ENCODE peak calls at places on chromosome 9, in nine cellular contexts. One of them, this sample, is unnamed.

GRCh38 chr9:82418334-82418733 is 429.8 kb downstream of the SPATA31D1 start:
- DNase-seq in omental fat pad: no peak
- DNase-seq in GM20000: no peak
- DNase-seq in endothelial cell: no peak
- DNase-seq in heart right ventricle: no peak
- DNase-seq in B cell: no peak
- DNase-seq in HFFc6: no peak
- DNase-seq in OCI-LY7: no peak
- DNase-seq in CD8-positive, alpha-beta T cell: no peak
- DNase-seq in this sample: no peak

GRCh38 chr9:80867731-80868130 is 821.6 kb downstream of the TLE1 start:
- DNase-seq in endothelial cell: no peak
- DNase-seq in CD8-positive, alpha-beta T cell: no peak
- DNase-seq in HFFc6: no peak
- DNase-seq in OCI-LY7: no peak
- DNase-seq in B cell: no peak
- DNase-seq in omental fat pad: no peak
- DNase-seq in heart right ventricle: no peak
- DNase-seq in GM20000: no peak
- DNase-seq in this sample: no peak

GRCh38 chr9:114662081-114662989 is 4.7 kb upstream of the TEX53 start:
- DNase-seq in OCI-LY7: peak
- DNase-seq in heart right ventricle: no peak
- DNase-seq in HFFc6: no peak
- DNase-seq in GM20000: peak
- DNase-seq in endothelial cell: peak
- DNase-seq in B cell: peak
- DNase-seq in omental fat pad: no peak
- DNase-seq in CD8-positive, alpha-beta T cell: peak
- DNase-seq in this sample: peak

GRCh38 chr9:126519660-126520425 is 93.9 kb upstream of the LMX1B start:
- DNase-seq in OCI-LY7: no peak
- DNase-seq in omental fat pad: no peak
- DNase-seq in heart right ventricle: no peak
- DNase-seq in HFFc6: no peak
- DNase-seq in endothelial cell: no peak
- DNase-seq in CD8-positive, alpha-beta T cell: no peak
- DNase-seq in B cell: no peak
- DNase-seq in GM20000: no peak
- DNase-seq in this sample: no peak

GRCh38 chr9:26802921-26803320 is 89.7 kb downstream of the CAAP1 start:
- DNase-seq in GM20000: no peak
- DNase-seq in CD8-positive, alpha-beta T cell: no peak
- DNase-seq in endothelial cell: no peak
- DNase-seq in B cell: no peak
- DNase-seq in omental fat pad: no peak
- DNase-seq in HFFc6: no peak
- DNase-seq in heart right ventricle: no peak
- DNase-seq in OCI-LY7: no peak
- DNase-seq in this sample: no peak

GRCh38 chr9:20335668-20336332 is 286.5 kb downstream of the MLLT3 start:
- DNase-seq in B cell: no peak
- DNase-seq in CD8-positive, alpha-beta T cell: no peak
- DNase-seq in heart right ventricle: no peak
- DNase-seq in OCI-LY7: no peak
- DNase-seq in omental fat pad: no peak
- DNase-seq in HFFc6: no peak
- DNase-seq in GM20000: no peak
- DNase-seq in endothelial cell: no peak
- DNase-seq in this sample: no peak

GRCh38 chr9:95048225-95049087 is 269.1 kb downstream of the FANCC start:
- DNase-seq in OCI-LY7: no peak
- DNase-seq in omental fat pad: no peak
- DNase-seq in heart right ventricle: peak
- DNase-seq in GM20000: peak
- DNase-seq in endothelial cell: peak
- DNase-seq in CD8-positive, alpha-beta T cell: peak
- DNase-seq in B cell: peak
- DNase-seq in HFFc6: no peak
- DNase-seq in this sample: peak

GRCh38 chr9:19769213-19769612 is 19.6 kb downstream of the SLC24A2 start:
- DNase-seq in OCI-LY7: no peak
- DNase-seq in B cell: no peak
- DNase-seq in endothelial cell: no peak
- DNase-seq in omental fat pad: no peak
- DNase-seq in HFFc6: no peak
- DNase-seq in GM20000: no peak
- DNase-seq in heart right ventricle: no peak
- DNase-seq in CD8-positive, alpha-beta T cell: no peak
- DNase-seq in this sample: no peak

GRCh38 chr9:113572076-113572861 is 108.7 kb downstream of the RGS3 start:
- DNase-seq in heart right ventricle: no peak
- DNase-seq in CD8-positive, alpha-beta T cell: no peak
- DNase-seq in HFFc6: no peak
- DNase-seq in endothelial cell: no peak
- DNase-seq in OCI-LY7: no peak
- DNase-seq in B cell: no peak
- DNase-seq in omental fat pad: peak
- DNase-seq in GM20000: no peak
- DNase-seq in this sample: no peak

GRCh38 chr9:118295413-118295812 is 591.2 kb downstream of the TLR4 start:
- DNase-seq in endothelial cell: no peak
- DNase-seq in B cell: no peak
- DNase-seq in heart right ventricle: no peak
- DNase-seq in omental fat pad: no peak
- DNase-seq in OCI-LY7: no peak
- DNase-seq in CD8-positive, alpha-beta T cell: no peak
- DNase-seq in GM20000: no peak
- DNase-seq in HFFc6: no peak
- DNase-seq in this sample: no peak

GRCh38 chr9:18051638-18052037 is 422.3 kb upstream of the ADAMTSL1 start:
- DNase-seq in OCI-LY7: no peak
- DNase-seq in heart right ventricle: no peak
- DNase-seq in CD8-positive, alpha-beta T cell: no peak
- DNase-seq in HFFc6: no peak
- DNase-seq in omental fat pad: no peak
- DNase-seq in B cell: no peak
- DNase-seq in GM20000: no peak
- DNase-seq in endothelial cell: no peak
- DNase-seq in this sample: no peak

GRCh38 chr9:87853289-87853688 is 29.4 kb upstream of the SPATA31E1 start:
- DNase-seq in GM20000: no peak
- DNase-seq in HFFc6: no peak
- DNase-seq in omental fat pad: no peak
- DNase-seq in B cell: no peak
- DNase-seq in endothelial cell: no peak
- DNase-seq in CD8-positive, alpha-beta T cell: no peak
- DNase-seq in heart right ventricle: no peak
- DNase-seq in OCI-LY7: no peak
- DNase-seq in this sample: no peak

GRCh38 chr9:81673310-81673709 is 16.0 kb downstream of the TLE1 start:
- DNase-seq in B cell: no peak
- DNase-seq in heart right ventricle: no peak
- DNase-seq in GM20000: no peak
- DNase-seq in HFFc6: no peak
- DNase-seq in OCI-LY7: no peak
- DNase-seq in endothelial cell: no peak
- DNase-seq in CD8-positive, alpha-beta T cell: no peak
- DNase-seq in omental fat pad: no peak
- DNase-seq in this sample: no peak

GRCh38 chr9:115291841-115292240 is 173.9 kb upstream of the TNC start:
- DNase-seq in heart right ventricle: no peak
- DNase-seq in OCI-LY7: no peak
- DNase-seq in B cell: no peak
- DNase-seq in HFFc6: peak
- DNase-seq in omental fat pad: no peak
- DNase-seq in CD8-positive, alpha-beta T cell: no peak
- DNase-seq in GM20000: no peak
- DNase-seq in endothelial cell: no peak
- DNase-seq in this sample: no peak

DNA sequence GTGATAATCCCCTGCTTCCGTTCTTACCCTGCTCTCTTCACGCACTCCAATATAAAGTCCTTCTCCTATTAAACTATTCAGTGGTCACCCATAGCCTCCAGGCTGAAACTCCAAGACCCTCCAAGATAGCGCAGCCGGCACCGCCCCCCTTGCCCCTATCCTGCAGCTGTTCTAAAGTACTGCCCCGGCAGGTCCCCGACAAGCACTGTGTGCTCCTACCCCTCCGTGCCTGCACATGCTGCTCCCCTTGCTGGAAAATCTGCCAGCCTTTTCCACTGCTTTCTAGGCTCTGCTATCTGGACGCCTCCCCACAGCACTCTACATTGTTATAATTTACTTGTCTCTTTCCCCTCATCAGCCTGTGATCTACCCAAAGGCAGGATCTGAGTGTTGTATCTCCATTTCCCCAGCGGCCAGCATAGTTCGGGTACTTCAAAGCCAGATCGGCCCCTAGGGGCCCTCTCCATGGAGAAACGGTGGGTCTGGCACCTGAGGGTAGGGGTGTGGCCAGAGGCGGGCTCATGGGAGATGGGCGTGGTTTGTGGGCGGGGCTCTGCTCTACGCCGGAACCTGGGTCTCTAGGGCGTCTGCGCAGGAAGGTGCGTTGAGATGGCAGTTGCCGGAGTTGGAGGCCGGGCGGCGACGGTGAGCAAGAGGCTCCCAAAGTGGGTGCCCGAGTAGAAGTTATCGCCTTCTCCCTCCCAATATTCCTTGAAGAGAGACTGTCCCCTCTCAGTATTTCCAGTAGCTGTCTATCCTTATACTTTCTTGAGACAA is 83.5 kb upstream of the RUSC2 start:
- DNase-seq in B cell: no peak
- DNase-seq in GM20000: no peak
- DNase-seq in HFFc6: no peak
- DNase-seq in CD8-positive, alpha-beta T cell: no peak
- DNase-seq in endothelial cell: peak
- DNase-seq in OCI-LY7: no peak
- DNase-seq in omental fat pad: no peak
- DNase-seq in heart right ventricle: peak
- DNase-seq in this sample: no peak
- TF ChIP-seq CTCF in B cell: no peak
- TF ChIP-seq CTCF in GM20000: no peak
- TF ChIP-seq CTCF in HFFc6: no peak
- TF ChIP-seq CTCF in CD8-positive, alpha-beta T cell: no peak
- TF ChIP-seq CTCF in endothelial cell: no peak
- TF ChIP-seq CTCF in OCI-LY7: no peak
- TF ChIP-seq CTCF in omental fat pad: no peak
- TF ChIP-seq CTCF in heart right ventricle: no peak
- TF ChIP-seq CTCF in this sample: no peak

DNA sequence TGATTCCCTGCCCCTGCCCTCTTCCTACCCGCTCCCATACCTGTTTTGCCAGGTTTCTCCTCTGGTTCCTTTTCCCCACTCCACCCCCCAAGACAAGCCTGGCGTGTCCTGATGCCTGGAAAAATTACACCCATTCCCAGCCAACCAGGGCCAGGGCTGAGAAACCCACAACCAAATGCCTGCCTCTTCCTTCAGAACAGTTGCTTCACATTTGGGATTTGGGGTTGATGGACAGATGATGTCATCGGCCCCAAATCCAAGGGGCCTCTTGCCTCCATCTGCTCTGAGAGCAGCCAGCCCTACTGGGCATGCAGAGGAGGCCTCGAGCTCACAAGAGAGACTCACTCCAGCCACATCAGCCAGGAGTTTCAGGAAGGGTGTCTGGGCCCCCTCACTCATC is 8.8 kb upstream of the NEK6 start:
- DNase-seq in endothelial cell: no peak
- DNase-seq in OCI-LY7: no peak
- DNase-seq in HFFc6: no peak
- DNase-seq in heart right ventricle: no peak
- DNase-seq in CD8-positive, alpha-beta T cell: no peak
- DNase-seq in GM20000: no peak
- DNase-seq in omental fat pad: no peak
- DNase-seq in B cell: no peak
- DNase-seq in this sample: no peak
- TF ChIP-seq CTCF in endothelial cell: no peak
- TF ChIP-seq CTCF in OCI-LY7: no peak
- TF ChIP-seq CTCF in HFFc6: no peak
- TF ChIP-seq CTCF in heart right ventricle: no peak
- TF ChIP-seq CTCF in CD8-positive, alpha-beta T cell: no peak
- TF ChIP-seq CTCF in GM20000: no peak
- TF ChIP-seq CTCF in omental fat pad: no peak
- TF ChIP-seq CTCF in B cell: no peak
- TF ChIP-seq CTCF in this sample: no peak

DNA sequence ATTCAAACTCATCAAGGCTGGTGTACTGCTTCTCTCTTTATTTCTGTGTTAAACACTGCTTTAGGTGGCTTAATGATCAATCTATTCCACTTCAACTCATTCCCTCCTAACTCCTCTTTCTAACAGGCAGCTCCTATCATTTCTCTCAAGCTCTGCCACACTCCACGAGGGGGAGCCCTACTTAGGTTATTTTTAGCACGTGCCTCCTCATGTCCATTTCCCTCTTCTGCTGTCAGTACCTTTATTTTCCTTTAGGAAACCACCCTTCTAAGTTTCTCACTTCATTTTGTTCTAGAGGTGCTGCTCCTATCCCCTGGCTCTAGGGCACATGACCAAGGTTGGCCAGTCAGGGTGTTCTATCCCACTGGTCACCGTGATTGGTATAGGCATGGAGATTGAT is 6.7 kb upstream of the BRINP1 start:
- DNase-seq in HFFc6: peak
- DNase-seq in GM20000: no peak
- DNase-seq in endothelial cell: peak
- DNase-seq in CD8-positive, alpha-beta T cell: no peak
- DNase-seq in B cell: no peak
- DNase-seq in omental fat pad: no peak
- DNase-seq in heart right ventricle: no peak
- DNase-seq in OCI-LY7: peak
- DNase-seq in this sample: no peak
- TF ChIP-seq CTCF in HFFc6: peak
- TF ChIP-seq CTCF in GM20000: no peak
- TF ChIP-seq CTCF in endothelial cell: peak
- TF ChIP-seq CTCF in CD8-positive, alpha-beta T cell: no peak
- TF ChIP-seq CTCF in B cell: no peak
- TF ChIP-seq CTCF in omental fat pad: no peak
- TF ChIP-seq CTCF in heart right ventricle: peak
- TF ChIP-seq CTCF in OCI-LY7: peak
- TF ChIP-seq CTCF in this sample: no peak

DNA sequence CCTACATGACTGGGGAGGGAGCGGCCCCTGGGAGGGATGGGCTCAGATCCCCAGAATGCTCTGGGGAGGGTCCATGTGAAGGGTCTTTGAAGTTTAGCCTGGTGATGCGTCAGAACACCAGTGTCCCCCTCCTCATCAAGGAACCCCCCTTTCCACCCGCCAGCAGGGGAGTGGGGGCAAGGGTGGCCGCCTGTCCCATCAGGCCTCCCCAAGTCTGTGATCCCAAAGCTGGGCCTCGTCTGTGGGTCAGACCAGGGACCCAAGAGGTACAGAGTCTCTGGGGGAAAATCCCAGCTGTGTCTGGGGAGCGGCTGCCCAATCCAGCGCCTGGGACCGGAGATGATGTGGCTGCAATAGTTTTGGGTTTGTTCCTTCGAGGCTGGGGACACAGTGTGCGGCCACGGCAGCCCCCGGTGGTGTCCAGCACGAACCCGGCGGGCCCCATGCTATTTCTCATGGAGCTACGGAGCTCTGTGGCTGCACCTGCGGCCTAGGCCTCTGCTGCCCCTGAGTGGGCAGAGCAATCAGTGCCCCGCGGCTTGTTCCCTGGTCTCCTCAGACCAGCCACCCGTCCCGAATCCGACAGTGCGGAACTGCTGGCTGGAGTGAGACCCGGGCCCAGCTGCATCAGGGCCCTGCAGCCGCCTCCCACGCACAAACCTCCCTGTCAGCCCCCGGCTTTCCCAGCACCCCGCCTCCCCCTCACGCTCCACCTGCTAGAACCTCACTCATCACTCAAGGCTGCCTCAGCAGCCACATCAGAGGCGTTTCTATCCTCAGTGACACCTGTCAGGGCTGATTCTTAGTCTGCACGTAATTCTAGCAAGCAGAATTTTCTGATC is 29.2 kb downstream of the SARDH start:
- DNase-seq in omental fat pad: no peak
- DNase-seq in HFFc6: no peak
- DNase-seq in OCI-LY7: peak
- DNase-seq in GM20000: peak
- DNase-seq in endothelial cell: no peak
- DNase-seq in CD8-positive, alpha-beta T cell: peak
- DNase-seq in heart right ventricle: no peak
- DNase-seq in B cell: no peak
- DNase-seq in this sample: peak
- TF ChIP-seq CTCF in omental fat pad: no peak
- TF ChIP-seq CTCF in HFFc6: no peak
- TF ChIP-seq CTCF in OCI-LY7: no peak
- TF ChIP-seq CTCF in GM20000: no peak
- TF ChIP-seq CTCF in endothelial cell: no peak
- TF ChIP-seq CTCF in CD8-positive, alpha-beta T cell: no peak
- TF ChIP-seq CTCF in heart right ventricle: no peak
- TF ChIP-seq CTCF in B cell: no peak
- TF ChIP-seq CTCF in this sample: no peak